ENCODE peak calls at places on chromosome 4, in five cellular contexts. J is neural progenitor cell, K is MM.1S, N is mammary epithelial cell, G is H1. S is an unnamed sample. For H3K4me1, the result is how much of the 10 kb centered on the place peaks cover.

GRCh38 chr4:167883271-167883670 is 209.1 kb upstream of the ANXA10 start:
- DNase-seq in N (no peak), K (no peak), J (no peak), G (no peak), S (no peak)

GRCh38 chr4:150130953-150131352 is 52.7 kb downstream of the DCLK2 start:
- DNase-seq in J (no peak), N (no peak), G (no peak), K (no peak), S (peak)

GRCh38 chr4:166635367-166635766 is 598.9 kb downstream of the SPOCK3 start:
- DNase-seq in J (no peak), N (no peak), G (no peak), K (no peak), S (no peak)

GRCh38 chr4:37538931-37539330 is 147.2 kb downstream of the RELL1 start:
- DNase-seq in K (no peak), G (no peak), N (no peak), J (no peak), S (no peak)

GRCh38 chr4:20428410-20429160 is 176.9 kb downstream of the SLIT2 start:
- DNase-seq in K (no peak), G (no peak), N (no peak), J (peak), S (peak)

GRCh38 chr4:124953059-124953850 is 240.7 kb upstream of the ANKRD50 start:
- DNase-seq in J (no peak), G (no peak), N (peak), K (no peak), S (peak)

GRCh38 chr4:3483471-3483921 is 20.4 kb downstream of the DOK7 start:
- DNase-seq in J (peak), K (no peak), N (no peak), G (no peak), S (peak)

GRCh38 chr4:106766519-106766918 is 269.6 kb downstream of the DKK2 start:
- DNase-seq in K (no peak), N (no peak), G (no peak), J (no peak), S (peak)

GRCh38 chr4:6104541-6105130 is 86.4 kb upstream of the C4orf50 start:
- DNase-seq in G (no peak), K (no peak), J (no peak), N (no peak), S (no peak)

GRCh38 chr4:6008092-6008551 is 10.1 kb downstream of the C4orf50 start:
- DNase-seq in J (peak), K (no peak), N (peak), G (peak), S (no peak)

GRCh38 chr4:110107868-110108267 is 90.5 kb downstream of the ELOVL6 start:
- DNase-seq in N (no peak), K (no peak), J (no peak), G (no peak), S (peak)

GRCh38 chr4:15400276-15400675 is 27.6 kb upstream of the C1QTNF7 start:
- DNase-seq in N (no peak), K (no peak), G (no peak), J (no peak), S (no peak)

GRCh38 chr4:15402974-15403373 is 24.9 kb upstream of the C1QTNF7 start:
- DNase-seq in N (no peak), J (no peak), K (no peak), G (no peak), S (peak)

GRCh38 chr4:15402146-15402545 is 25.7 kb upstream of the C1QTNF7 start:
- DNase-seq in J (no peak), K (no peak), N (peak), G (no peak), S (peak)

GRCh38 chr4:15400911-15401671 is 26.7 kb upstream of the C1QTNF7 start:
- DNase-seq in G (no peak), N (peak), K (peak), J (no peak), S (peak)

DNA sequence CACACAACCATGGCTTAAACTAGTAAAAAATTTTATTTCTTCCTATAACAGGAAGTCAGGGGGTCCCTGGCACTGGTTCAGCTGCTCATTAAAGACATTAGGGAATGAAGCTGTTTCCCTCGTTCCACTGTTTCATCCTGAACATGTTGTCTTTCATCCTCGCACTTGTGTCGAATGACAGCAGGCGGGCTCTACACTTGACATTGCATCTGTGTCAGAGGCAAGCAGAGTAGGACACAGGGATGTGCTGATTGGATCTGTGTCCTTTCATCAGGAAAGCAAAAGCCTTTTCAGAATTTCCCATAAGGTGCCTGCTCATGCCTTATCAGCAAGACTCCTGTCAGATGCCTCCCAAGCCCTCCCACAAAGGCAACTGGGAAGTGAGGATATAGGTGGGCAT is 22.8 kb upstream of the C1QTNF7 start:
- DNase-seq in K (no peak), N (no peak), G (no peak), J (no peak), S (no peak)
- H3K4me1 ChIP-seq in K (under half), N (under half), G (under half), J (under half), S (under half)

GRCh38 chr4:2059726-2060577 is 825 bp downstream of the NAT8L start:
- DNase-seq in K (no peak), J (peak), G (no peak), N (no peak), S (peak)
- TF ChIP-seq EZH2 in K (no peak), J (peak), G (peak), N (no peak), S (peak)

DNA sequence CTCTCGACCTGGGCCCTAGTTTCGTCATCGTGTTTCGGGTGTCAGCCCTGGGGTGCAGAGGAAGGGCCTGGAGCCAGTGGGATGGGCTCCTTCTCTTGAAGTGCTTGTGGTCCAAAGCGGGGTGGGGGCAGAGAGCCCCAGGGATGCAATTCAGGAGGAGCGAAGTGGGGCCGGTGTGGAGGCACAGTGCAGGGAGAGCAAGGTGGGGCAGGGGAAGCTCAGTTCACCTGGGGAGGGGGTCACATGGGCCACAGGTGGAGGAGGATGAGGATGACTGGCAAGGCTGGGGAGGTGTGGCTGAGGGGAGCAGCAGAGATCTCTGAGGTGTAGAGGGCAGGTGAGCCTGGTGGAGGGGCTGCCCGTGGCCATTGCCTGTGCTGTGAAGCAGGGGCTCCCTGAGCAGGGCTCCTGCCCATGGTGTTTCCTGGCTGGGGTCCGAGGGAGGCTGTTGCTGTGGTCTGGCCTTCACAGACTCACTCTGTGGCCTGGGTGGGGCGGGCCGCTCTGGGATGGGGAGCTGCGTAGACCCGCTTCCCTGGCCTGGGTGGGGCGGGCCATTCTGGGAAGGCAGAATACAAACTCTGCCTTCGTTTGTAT is 6.9 kb downstream of the SORCS2 start:
- DNase-seq in K (no peak), G (no peak), J (no peak), N (no peak), S (no peak)
- H3K4me1 ChIP-seq in K (under half), G (under half), J (under half), N (under half), S (under half)

GRCh38 chr4:185020863-185021761 is 2.8 kb downstream of the HELT start:
- DNase-seq in J (peak), N (peak), G (no peak), K (no peak), S (no peak)
- TF ChIP-seq EZH2 in J (peak), N (no peak), G (peak), K (no peak), S (no peak)

GRCh38 chr4:88814043-88814617 is 116.5 kb upstream of the NAP1L5 start:
- DNase-seq in J (no peak), N (no peak), G (no peak), K (no peak), S (no peak)
- H3K4me1 ChIP-seq in J (under half), N (under half), G (under half), K (under half), S (under half)

GRCh38 chr4:80207664-80208063 is 10.4 kb downstream of the PRDM8 start:
- DNase-seq in N (no peak), J (no peak), G (no peak), K (no peak), S (no peak)
- TF ChIP-seq EZH2 in N (no peak), J (no peak), G (no peak), K (no peak), S (no peak)

GRCh38 chr4:7859350-7859749 is 80.3 kb downstream of the AFAP1 start:
- DNase-seq in K (no peak), J (no peak), N (no peak), G (no peak), S (no peak)
- H3K4me1 ChIP-seq in K (under half), J (under half), N (under half), G (under half), S (half or more)

DNA sequence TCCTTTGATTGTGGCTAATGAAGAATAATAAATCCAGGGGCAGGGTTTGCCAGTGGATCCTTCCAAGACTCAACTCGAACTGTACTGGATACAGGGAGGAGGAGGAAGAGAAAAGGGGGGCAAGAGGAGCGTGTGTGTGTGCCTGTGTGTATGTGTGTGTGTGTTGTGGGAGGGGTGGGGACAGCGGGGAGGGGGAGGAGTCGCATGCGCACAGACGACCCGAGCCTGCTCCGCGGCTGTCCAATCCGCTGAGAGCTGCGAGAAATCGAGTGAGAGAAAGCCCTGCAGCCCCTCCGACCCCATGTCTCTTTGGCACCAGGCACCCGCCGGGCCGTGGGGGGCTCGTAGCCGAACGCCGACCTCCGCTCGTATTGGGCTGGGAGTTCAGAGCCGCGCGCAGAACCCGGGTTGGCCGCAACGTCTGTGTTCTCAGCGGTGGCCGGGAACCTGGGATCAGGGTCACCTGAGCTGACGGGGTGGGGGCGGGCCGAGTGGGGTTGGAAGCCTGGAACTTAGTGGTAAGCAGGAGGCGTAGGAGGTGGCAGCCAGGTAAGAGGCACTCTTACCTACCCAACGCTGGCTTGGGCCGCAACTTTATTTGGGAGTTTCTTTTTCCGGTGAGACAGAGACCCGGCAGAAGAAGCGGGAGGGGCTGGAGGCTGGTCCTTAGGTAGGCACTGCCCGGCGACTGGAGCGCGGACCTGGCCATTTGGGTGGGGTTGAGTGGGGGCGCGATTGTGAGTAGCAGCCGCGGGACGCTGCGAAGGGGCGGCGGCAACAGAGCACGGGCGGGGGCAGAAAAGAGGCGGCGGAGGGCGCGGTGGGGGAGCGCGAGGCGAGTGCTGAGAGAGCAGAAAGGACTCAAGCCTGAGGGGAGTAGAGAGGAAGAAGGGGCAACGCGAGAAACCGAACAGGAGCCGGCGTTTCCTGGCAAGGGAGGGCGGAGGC is 566 bp upstream of the POU4F2 start:
- DNase-seq in N (no peak), G (no peak), K (no peak), J (peak), S (no peak)
- TF ChIP-seq EZH2 in N (no peak), G (peak), K (no peak), J (peak), S (no peak)

GRCh38 chr4:2287594-2287915 is 25.6 kb upstream of the MXD4 start:
- DNase-seq in J (no peak), K (no peak), N (no peak), G (no peak), S (no peak)

GRCh38 chr4:2284934-2285664 is 23.2 kb upstream of the MXD4 start:
- DNase-seq in N (peak), G (no peak), J (no peak), K (no peak), S (peak)

GRCh38 chr4:2285665-2286381 is 23.9 kb upstream of the MXD4 start:
- DNase-seq in K (no peak), G (no peak), N (no peak), J (no peak), S (no peak)

GRCh38 chr4:2288051-2288541 is 26.2 kb upstream of the MXD4 start:
- DNase-seq in N (no peak), G (no peak), J (no peak), K (no peak), S (no peak)

GRCh38 chr4:2286904-2287593 is 25.1 kb upstream of the MXD4 start:
- DNase-seq in N (no peak), K (no peak), G (no peak), J (peak), S (no peak)
- H3K4me1 ChIP-seq in N (under half), K (under half), G (under half), J (under half), S (under half)

GRCh38 chr4:25958110-25958509 is 44.1 kb downstream of the SMIM20 start:
- DNase-seq in K (no peak), J (no peak), N (no peak), G (no peak), S (no peak)
- TF ChIP-seq EZH2 in K (no peak), J (no peak), N (no peak), G (no peak), S (no peak)